ENCODE peak calls at places on chromosomes 3 and 15, in four cellular contexts. M is neural progenitor cell, H is PC-9, C is GM23338. J is an unnamed sample. For H3F3A, the result is how much of the 10 kb centered on the place peaks cover.

GRCh38 chr3:188830955-188831354 is 340.8 kb upstream of the TPRG1 start:
- DNase-seq in H (no peak), C (peak), M (no peak), J (peak)

GRCh38 chr3:179546814-179547241 is 15.9 kb upstream of the ACTL6A start:
- DNase-seq in H (peak), C (no peak), M (no peak), J (peak)

GRCh38 chr3:112002458-112002971 is 3.8 kb downstream of the TAGLN3 start:
- DNase-seq in M (no peak), C (no peak), H (no peak), J (peak)

GRCh38 chr15:60594071-60594470 is 115.1 kb upstream of the ICE2 start:
- DNase-seq in H (no peak), C (no peak), M (no peak), J (no peak)

GRCh38 chr3:12922299-12922698 is 80.9 kb upstream of the RPL32 start:
- DNase-seq in M (no peak), C (no peak), H (no peak), J (no peak)

GRCh38 chr3:157104928-157105652 is 54.9 kb downstream of the CCNL1 start:
- DNase-seq in M (peak), C (peak), H (no peak), J (no peak)

GRCh38 chr3:29144807-29145206 is 136.1 kb upstream of the RBMS3 start:
- DNase-seq in C (peak), M (peak), H (no peak), J (peak)

GRCh38 chr3:6449099-6449498 is 411.8 kb upstream of the GRM7 start:
- DNase-seq in C (no peak), H (no peak), M (no peak), J (no peak)

GRCh38 chr3:196093271-196094111 is 11.6 kb upstream of the TFRC start:
- DNase-seq in C (no peak), H (no peak), M (no peak), J (no peak)

GRCh38 chr3:50862221-50862620 is 187.5 kb downstream of the DOCK3 start:
- DNase-seq in H (no peak), M (peak), C (peak), J (peak)

GRCh38 chr3:135215516-135215915 is 420.5 kb downstream of the EPHB1 start:
- DNase-seq in H (no peak), C (no peak), M (no peak), J (no peak)

GRCh38 chr3:159881828-159882309 is 106.8 kb upstream of the IL12A start:
- DNase-seq in M (no peak), C (peak), H (peak), J (no peak)

GRCh38 chr3:152121292-152121654 is 147.5 kb upstream of the MBNL1 start:
- DNase-seq in H (no peak), C (no peak), M (no peak), J (peak)

GRCh38 chr3:13281657-13282527 is 138.2 kb downstream of the NUP210 start:
- DNase-seq in C (peak), M (peak), H (peak), J (peak)

GRCh38 chr15:67824900-67825879 is at the start of gene SKOR1:
- DNase-seq in C (peak), M (peak), H (no peak), J (no peak)

GRCh38 chr3:37852097-37852496 is 9.6 kb upstream of the CTDSPL start:
- DNase-seq in H (no peak), M (no peak), C (no peak), J (peak)

GRCh38 chr3:159305017-159305416 is 503.2 kb downstream of the MFSD1 start:
- DNase-seq in C (no peak), M (no peak), H (no peak), J (no peak)

GRCh38 chr3:75650191-75650590 is 13.9 kb upstream of the FRG2C start:
- DNase-seq in C (no peak), H (no peak), M (no peak), J (no peak)

GRCh38 chr15:37045859-37046318 is 54.5 kb downstream of the MEIS2 start:
- DNase-seq in H (no peak), M (peak), C (peak), J (no peak)

GRCh38 chr3:43468141-43468540 is 153.7 kb downstream of the ANO10 start:
- DNase-seq in M (no peak), C (no peak), H (no peak), J (no peak)

GRCh38 chr3:13544293-13544831 is 4.6 kb upstream of the FBLN2 start:
- DNase-seq in H (no peak), M (no peak), C (no peak), J (no peak)

GRCh38 chr15:52336530-52336929 is 40.9 kb upstream of the MYO5C start:
- DNase-seq in H (no peak), C (peak), M (no peak), J (peak)
- TF ChIP-seq CTCF in H (no peak), C (peak), M (peak), J (peak)

DNA sequence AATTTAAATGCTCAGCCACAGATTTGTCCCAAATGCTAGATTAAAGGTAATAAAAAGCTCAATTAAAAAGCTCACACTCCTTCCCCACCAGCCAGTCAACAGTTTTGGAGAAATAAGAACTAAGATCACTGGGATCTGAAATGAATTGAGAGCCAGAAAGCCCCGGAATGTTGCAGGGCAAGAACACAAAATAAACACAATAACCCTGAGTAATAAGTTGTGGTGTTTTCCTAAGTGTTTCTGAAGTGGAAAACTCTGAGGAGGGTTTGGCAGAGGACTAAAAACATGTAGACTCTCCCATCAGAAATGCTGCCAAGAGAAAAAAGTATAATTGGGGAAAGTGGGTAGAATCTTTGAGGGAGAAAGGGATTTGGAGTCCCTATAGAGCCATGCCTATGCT is 127.8 kb downstream of the ABI3BP start:
- DNase-seq in M (no peak), H (no peak), C (no peak), J (peak)
- TF ChIP-seq EZH2 in M (no peak), H (no peak), C (no peak), J (no peak)

GRCh38 chr3:124859025-124859424 is 28.1 kb downstream of the ITGB5 start:
- DNase-seq in C (no peak), H (no peak), M (no peak), J (no peak)
- H3F3A ChIP-seq in C (under half), H (under half), M (under half), J (under half)

DNA sequence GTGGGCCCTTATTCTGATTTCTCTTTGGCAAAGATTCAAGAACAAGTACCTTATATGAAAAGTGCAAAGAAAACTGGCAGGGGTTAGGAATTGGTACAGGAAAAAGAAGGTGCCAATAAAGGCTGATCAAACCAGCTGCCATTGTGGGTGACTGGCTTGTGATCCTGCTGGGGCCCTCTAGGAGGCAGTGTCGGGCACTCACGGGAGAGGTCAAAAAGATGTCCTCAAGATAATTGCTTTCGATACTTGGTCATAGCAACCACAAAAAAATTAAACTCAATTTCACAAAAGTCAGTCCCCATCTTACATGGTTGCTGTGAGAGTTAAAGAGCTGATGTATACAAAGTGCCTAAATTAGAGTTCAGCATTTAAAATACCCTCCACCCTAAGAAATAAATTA is 31.0 kb upstream of the CAV3 start:
- DNase-seq in H (no peak), M (peak), C (peak), J (peak)
- TF ChIP-seq CTCF in H (peak), M (peak), C (peak), J (peak)

DNA sequence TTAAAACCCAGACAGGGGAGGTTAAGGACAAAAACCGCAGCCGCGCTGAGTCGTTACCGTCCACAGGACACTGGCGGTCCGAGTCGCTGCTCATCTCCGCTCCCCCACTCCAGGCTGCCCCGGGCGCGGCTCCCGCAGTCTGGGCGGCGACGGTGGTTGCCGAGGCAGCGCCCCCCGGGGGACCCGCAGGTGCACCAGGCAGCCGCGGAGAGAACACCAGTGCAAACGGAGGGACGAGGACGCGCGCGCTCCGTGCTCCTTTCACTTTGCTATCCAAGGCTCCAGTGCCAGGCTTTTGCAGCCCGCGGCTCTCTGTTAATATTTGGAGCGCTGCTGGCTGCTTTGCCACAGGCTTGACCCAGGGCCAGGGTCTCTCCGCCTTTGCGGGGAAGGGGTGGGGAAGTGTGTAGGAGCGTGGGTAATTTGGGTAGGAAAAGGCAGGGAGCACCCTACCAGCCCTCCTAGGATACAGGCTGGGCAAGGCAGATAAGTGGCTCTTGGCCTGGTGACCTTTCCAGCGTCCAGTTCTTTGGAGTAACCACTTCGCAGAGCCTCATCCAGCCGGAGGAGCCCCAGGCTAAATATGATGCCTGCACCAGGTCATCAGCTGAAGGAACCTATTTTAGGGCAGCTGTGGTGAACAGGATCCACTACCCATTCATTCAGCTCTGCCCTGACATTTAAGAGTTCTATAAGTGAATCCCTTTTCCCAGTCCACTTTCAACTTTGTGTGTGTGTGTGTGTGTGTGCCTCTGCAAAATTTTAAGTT is at the start of gene GADL1:
- DNase-seq in H (peak), M (peak), C (peak), J (peak)
- TF ChIP-seq EZH2 in H (no peak), M (peak), C (no peak), J (no peak)

GRCh38 chr15:48581221-48581620 is 64.3 kb downstream of the FBN1 start:
- DNase-seq in C (no peak), M (no peak), H (no peak), J (no peak)

GRCh38 chr15:48579945-48580671 is 65.4 kb downstream of the FBN1 start:
- DNase-seq in M (no peak), C (no peak), H (no peak), J (no peak)

GRCh38 chr15:48582472-48583235 is 62.9 kb downstream of the FBN1 start:
- DNase-seq in M (no peak), C (no peak), H (no peak), J (no peak)

GRCh38 chr15:48580736-48581135 is 64.8 kb downstream of the FBN1 start:
- DNase-seq in H (no peak), M (no peak), C (no peak), J (no peak)

GRCh38 chr15:48584090-48584831 is 61.2 kb downstream of the FBN1 start:
- DNase-seq in C (no peak), M (no peak), H (no peak), J (no peak)
- H3F3A ChIP-seq in C (under half), M (under half), H (under half), J (under half)

DNA sequence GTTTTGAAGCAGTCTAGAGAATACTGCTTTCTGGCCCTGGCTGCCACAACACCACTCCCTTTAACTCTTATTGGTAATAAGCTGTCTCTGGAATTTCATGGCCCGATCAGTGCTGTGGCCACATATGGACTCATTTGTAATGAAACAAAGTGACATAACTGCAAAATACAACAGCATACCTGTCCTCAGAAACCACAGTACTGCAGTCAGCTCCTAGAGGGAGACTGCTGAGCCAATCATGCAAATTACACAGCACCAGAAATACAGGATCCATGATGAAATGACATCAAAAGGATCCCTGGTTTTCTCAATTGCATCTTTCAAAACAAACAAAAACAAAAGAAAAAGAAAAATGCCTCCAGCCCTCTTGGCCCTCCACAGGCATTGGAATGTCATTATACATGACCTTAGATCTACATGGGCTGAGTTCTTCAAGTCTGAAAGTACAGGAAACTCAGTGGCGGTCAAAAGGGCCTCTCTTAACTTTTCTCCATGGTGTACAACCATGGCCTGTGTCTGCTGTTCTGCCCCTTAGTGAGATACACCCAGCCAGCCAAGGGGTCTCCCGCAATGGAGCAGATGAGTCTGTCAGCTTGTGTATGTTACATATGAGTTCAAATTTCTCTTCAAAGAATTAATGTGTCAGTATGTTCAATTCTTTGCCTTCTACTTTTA is 24.9 kb upstream of the KBTBD12 start:
- DNase-seq in C (peak), M (no peak), H (no peak), J (no peak)
- TF ChIP-seq CTCF in C (no peak), M (peak), H (no peak), J (no peak)

GRCh38 chr15:41512512-41513281 is 930 bp downstream of the LTK start:
- DNase-seq in M (peak), H (peak), C (peak), J (no peak)
- TF ChIP-seq EZH2 in M (peak), H (no peak), C (peak), J (no peak)

DNA sequence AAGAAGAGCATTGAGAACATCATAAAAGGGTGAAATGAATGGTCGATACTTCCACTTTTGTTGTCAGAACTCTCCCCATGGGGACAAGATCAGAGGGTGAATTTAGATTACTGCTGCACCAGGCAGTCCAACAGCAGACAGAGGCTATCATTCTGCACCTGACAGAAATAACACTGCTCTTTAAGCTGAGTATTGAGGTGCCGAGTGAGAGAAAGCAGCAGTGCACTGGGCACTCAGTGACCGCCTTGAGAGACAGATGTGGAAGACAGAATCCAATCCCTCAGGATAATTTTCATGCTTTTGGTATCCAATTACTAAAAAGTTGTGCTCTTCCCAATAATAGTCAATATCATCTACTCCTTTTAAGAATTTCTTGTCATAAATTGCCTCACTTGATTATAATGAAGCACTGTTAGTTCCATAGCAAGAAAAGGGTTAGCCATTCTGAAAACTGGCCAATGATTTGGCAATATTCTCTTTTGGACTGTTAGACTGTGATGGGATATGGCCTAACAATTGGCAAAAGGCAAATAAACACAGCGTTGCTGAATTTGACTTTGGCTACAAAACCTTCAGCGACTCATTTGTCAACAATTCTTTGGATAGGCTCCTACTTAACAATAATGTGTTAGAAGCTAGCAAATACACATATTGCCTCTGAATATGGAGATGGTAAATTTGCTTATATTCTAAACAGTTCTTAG is 5.5 kb downstream of the FGF7 start:
- DNase-seq in H (no peak), C (no peak), M (no peak), J (peak)
- H3F3A ChIP-seq in H (under half), C (under half), M (under half), J (under half)

DNA sequence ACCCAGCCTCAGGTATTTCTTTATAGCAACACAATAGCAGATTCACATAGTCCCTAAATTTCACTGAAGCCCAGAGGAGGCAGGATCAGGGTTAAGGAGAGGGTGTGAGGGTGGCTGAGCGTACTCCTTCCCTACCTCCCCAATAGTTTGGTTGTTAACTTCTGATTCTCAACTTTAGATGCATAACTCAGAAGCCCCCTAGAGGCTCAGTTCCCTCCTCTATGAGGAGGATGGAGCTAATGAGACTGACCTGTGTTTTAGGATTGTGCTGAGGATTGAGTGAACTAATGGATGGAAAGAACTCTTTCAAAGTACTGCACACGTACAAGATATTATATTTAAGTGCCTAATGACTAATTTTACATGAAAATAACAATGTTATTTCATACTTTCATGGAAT is 249.3 kb upstream of the SOX14 start:
- DNase-seq in C (peak), H (no peak), M (peak), J (no peak)
- TF ChIP-seq CTCF in C (peak), H (no peak), M (peak), J (no peak)